ENCODE peak calls at places on chromosomes 11 and 22, in five cellular contexts. L is AG09309, O is HS-27A, W is GM23248, V is GM06990. X is an unnamed sample.
A peak's percentile ranks its signal among the peaks of the same experiment; 100 is the strongest.

GRCh38 chr11:12692238-12693074 is 18.2 kb downstream of the TEAD1 start:
- DNase-seq in L (peak; percentile 77), O (no peak), W (peak; percentile 92), V (no peak), X (no peak)

GRCh38 chr11:125933030-125933813 is 12.6 kb upstream of the VSIG10L2 start:
- DNase-seq in L (no peak), O (no peak), W (no peak), V (no peak), X (no peak)

GRCh38 chr22:27684856-27685255 is 116.7 kb downstream of the MN1 start:
- DNase-seq in L (no peak), O (no peak), W (peak; percentile 12), V (no peak), X (no peak)

GRCh38 chr11:60169264-60169915 is 13.5 kb downstream of the MS4A6A start:
- DNase-seq in L (no peak), O (peak; percentile 23), W (peak; percentile 22), V (peak; percentile 38), X (no peak)

GRCh38 chr11:74069146-74070046 is 60.5 kb upstream of the UCP3 start:
- DNase-seq in L (no peak), O (no peak), W (peak; percentile 48), V (no peak), X (no peak)

GRCh38 chr11:112339566-112339965 is 78.9 kb upstream of the PLET1 start:
- DNase-seq in L (no peak), O (no peak), W (no peak), V (no peak), X (no peak)

GRCh38 chr11:64787526-64788320 is 9.4 kb upstream of the SF1 start:
- DNase-seq in L (no peak), O (no peak), W (peak; percentile 76), V (no peak), X (no peak)

GRCh38 chr11:88604255-88604654 is 266.7 kb upstream of the CTSC start:
- DNase-seq in L (peak; percentile 23), O (no peak), W (peak; percentile 75), V (no peak), X (no peak)

GRCh38 chr11:122095950-122096942 is 19.8 kb downstream of the BLID start:
- DNase-seq in L (no peak), O (no peak), W (peak; percentile 52), V (no peak), X (no peak)

GRCh38 chr22:24289138-24289537 is 18.5 kb downstream of the SPECC1L start:
- DNase-seq in L (peak; percentile 67), O (peak; percentile 74), W (peak; percentile 90), V (no peak), X (no peak)

GRCh38 chr22:45200862-45201511 is 37.3 kb downstream of the NUP50 start:
- DNase-seq in L (no peak), O (no peak), W (no peak), V (no peak), X (no peak)

GRCh38 chr11:2122907-2123627 is 16.1 kb downstream of the IGF2 start:
- DNase-seq in L (no peak), O (no peak), W (no peak), V (no peak), X (no peak)

GRCh38 chr11:20453657-20454316 is 66.3 kb downstream of the PRMT3 start:
- DNase-seq in L (no peak), O (no peak), W (no peak), V (no peak), X (no peak)

GRCh38 chr11:36249271-36249670 is 40.0 kb downstream of the COMMD9 start:
- DNase-seq in L (peak; percentile 58), O (no peak), W (peak; percentile 91), V (no peak), X (no peak)

GRCh38 chr11:73716153-73717056 is 44.5 kb downstream of the RAB6A start:
- DNase-seq in L (no peak), O (no peak), W (no peak), V (no peak), X (no peak)

GRCh38 chr11:66363187-66363601 is 8.4 kb downstream of the SLC29A2 start:
- DNase-seq in L (no peak), O (no peak), W (peak; percentile 16), V (no peak), X (no peak)

GRCh38 chr11:107996025-107996776 is 12.5 kb upstream of the CUL5 start:
- DNase-seq in L (no peak), O (no peak), W (no peak), V (no peak), X (no peak)

GRCh38 chr22:23509571-23510302 is 70.4 kb downstream of the IGLL1 start:
- DNase-seq in L (no peak), O (no peak), W (peak; percentile 20), V (no peak), X (no peak)

GRCh38 chr11:86803641-86804040 is 3.3 kb downstream of the PRSS23 start:
- DNase-seq in L (no peak), O (no peak), W (peak; percentile 40), V (no peak), X (no peak)

GRCh38 chr11:15158351-15159015 is 43.8 kb downstream of the INSC start:
- DNase-seq in L (no peak), O (no peak), W (peak; percentile 86), V (no peak), X (no peak)

GRCh38 chr11:125494987-125495725 is 909 bp downstream of the FEZ1 start:
- DNase-seq in L (no peak), O (no peak), W (peak; percentile 69), V (peak; percentile 28), X (no peak)

GRCh38 chr11:27468209-27468608 is 4.4 kb downstream of the LGR4 start:
- DNase-seq in L (peak; percentile 68), O (no peak), W (peak; percentile 95), V (no peak), X (no peak)

X was measured in GM12878.